ENCODE peak calls at places on chromosomes 6 and 20, in seven cellular contexts. Q, X, N, J, K, P and V are unnamed samples.

GRCh38 chr20:3901028-3901746 is 12.0 kb downstream of the PANK2 start:
- DNase-seq in Q (no peak), X (no peak), N (no peak), J (peak), K (no peak), P (no peak), V (no peak)

GRCh38 chr6:2935566-2936291 is 32.6 kb upstream of the SERPINB9 start:
- DNase-seq in Q (no peak), X (no peak), N (peak), J (peak), K (peak), P (peak), V (no peak)

GRCh38 chr20:62476074-62476838 is 461 bp upstream of the GATA5 start:
- DNase-seq in Q (no peak), X (no peak), N (peak), J (no peak), K (no peak), P (no peak), V (no peak)

GRCh38 chr20:4091332-4092135 is 76.2 kb upstream of the RNF24 start:
- DNase-seq in Q (no peak), X (peak), N (peak), J (peak), K (no peak), P (peak), V (no peak)

GRCh38 chr6:111812080-111813038 is 60.9 kb downstream of the FYN start:
- DNase-seq in Q (no peak), X (no peak), N (no peak), J (no peak), K (no peak), P (no peak), V (no peak)

GRCh38 chr6:139863356-139863755 is 488.9 kb upstream of the CITED2 start:
- DNase-seq in Q (no peak), X (no peak), N (no peak), J (no peak), K (no peak), P (no peak), V (no peak)

GRCh38 chr6:169738204-169738971 is 13.0 kb downstream of the DYNLT2 start:
- DNase-seq in Q (no peak), X (no peak), N (no peak), J (no peak), K (no peak), P (no peak), V (no peak)

GRCh38 chr6:56551409-56552120 is 91.1 kb downstream of the DST start:
- DNase-seq in Q (no peak), X (no peak), N (no peak), J (no peak), K (peak), P (no peak), V (no peak)

GRCh38 chr6:138987299-138987642 is 782 bp downstream of the REPS1 start:
- DNase-seq in Q (no peak), X (peak), N (no peak), J (peak), K (peak), P (peak), V (no peak)

GRCh38 chr20:1420066-1420465 is 27.2 kb upstream of the FKBP1A start:
- DNase-seq in Q (no peak), X (no peak), N (no peak), J (no peak), K (no peak), P (no peak), V (no peak)

GRCh38 chr6:39884696-39885095 is 49.6 kb downstream of the MOCS1 start:
- DNase-seq in Q (no peak), X (no peak), N (no peak), J (no peak), K (no peak), P (no peak), V (no peak)

GRCh38 chr20:36373089-36373488 is 67.0 kb downstream of the DLGAP4 start:
- DNase-seq in Q (no peak), X (no peak), N (no peak), J (no peak), K (no peak), P (no peak), V (no peak)
- TF ChIP-seq POLR2A in Q (no peak), X (no peak), N (no peak), J (no peak), K (no peak), P (no peak), V (no peak)

GRCh38 chr6:26092443-26092842 is 5.2 kb downstream of the HFE start:
- DNase-seq in Q (no peak), X (no peak), N (no peak), J (no peak), K (no peak), P (no peak), V (no peak)

GRCh38 chr6:26086214-26086613 is 1.0 kb upstream of the HFE start:
- DNase-seq in Q (no peak), X (no peak), N (no peak), J (no peak), K (no peak), P (no peak), V (no peak)

GRCh38 chr6:26089272-26089671 is 2.0 kb downstream of the HFE start:
- DNase-seq in Q (no peak), X (no peak), N (no peak), J (no peak), K (peak), P (no peak), V (peak)

GRCh38 chr6:26088344-26088743 is 1.1 kb downstream of the HFE start:
- DNase-seq in Q (no peak), X (no peak), N (no peak), J (no peak), K (peak), P (no peak), V (peak)

GRCh38 chr6:26087284-26088115 is at the start of gene HFE:
- DNase-seq in Q (no peak), X (peak), N (peak), J (peak), K (peak), P (peak), V (peak)
- TF ChIP-seq POLR2A in Q (no peak), X (peak), N (no peak), J (no peak), K (peak), P (peak), V (no peak)

GRCh38 chr20:31707994-31708744 is 14.5 kb downstream of the BCL2L1 start:
- DNase-seq in Q (no peak), X (no peak), N (peak), J (peak), K (peak), P (peak), V (peak)

GRCh38 chr20:31711416-31712111 is 11.1 kb downstream of the BCL2L1 start:
- DNase-seq in Q (no peak), X (no peak), N (no peak), J (no peak), K (no peak), P (no peak), V (no peak)

GRCh38 chr20:31708839-31709534 is 13.7 kb downstream of the BCL2L1 start:
- DNase-seq in Q (no peak), X (no peak), N (peak), J (no peak), K (peak), P (peak), V (no peak)

GRCh38 chr20:31710423-31711250 is 12.0 kb downstream of the BCL2L1 start:
- DNase-seq in Q (no peak), X (no peak), N (peak), J (no peak), K (peak), P (no peak), V (peak)

GRCh38 chr20:31709939-31710338 is 12.7 kb downstream of the BCL2L1 start:
- DNase-seq in Q (no peak), X (no peak), N (no peak), J (no peak), K (peak), P (no peak), V (no peak)
- TF ChIP-seq POLR2A in Q (no peak), X (no peak), N (no peak), J (no peak), K (no peak), P (no peak), V (no peak)

GRCh38 chr20:37336369-37337207 is 9.4 kb upstream of the SRC start:
- DNase-seq in Q (no peak), X (no peak), N (no peak), J (peak), K (peak), P (peak), V (no peak)
- TF ChIP-seq POLR2A in Q (no peak), X (no peak), N (no peak), J (no peak), K (no peak), P (no peak), V (no peak)

GRCh38 chr6:85451586-85452306 is 1.9 kb downstream of the NT5E start:
- DNase-seq in Q (no peak), X (no peak), N (no peak), J (no peak), K (no peak), P (no peak), V (no peak)

GRCh38 chr6:85452441-85452881 is 2.6 kb downstream of the NT5E start:
- DNase-seq in Q (no peak), X (no peak), N (no peak), J (no peak), K (no peak), P (no peak), V (no peak)

GRCh38 chr6:85453052-85453451 is 3.2 kb downstream of the NT5E start:
- DNase-seq in Q (no peak), X (no peak), N (no peak), J (no peak), K (no peak), P (no peak), V (no peak)

GRCh38 chr6:85455627-85456026 is 5.7 kb downstream of the NT5E start:
- DNase-seq in Q (no peak), X (no peak), N (no peak), J (no peak), K (no peak), P (no peak), V (no peak)

DNA sequence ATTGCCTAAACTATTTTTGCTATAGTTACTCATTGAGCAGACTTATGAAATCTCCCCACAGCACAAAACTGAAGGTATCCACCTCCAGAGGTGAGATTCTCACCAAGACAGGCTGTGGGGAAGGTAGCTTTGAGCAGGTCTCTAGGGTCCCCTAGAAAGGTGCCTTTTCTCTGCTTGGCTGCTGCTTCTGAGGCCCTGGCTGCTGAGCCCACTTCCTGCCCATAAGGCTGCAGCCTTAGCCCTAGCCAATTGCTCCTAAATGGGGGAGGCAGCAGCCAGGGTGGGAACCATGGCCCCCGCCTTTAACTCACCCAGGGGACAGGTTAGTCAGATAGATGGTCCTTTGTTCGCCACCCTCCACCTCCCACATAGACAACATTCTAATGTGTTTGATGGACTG is 3.6 kb downstream of the NT5E start:
- DNase-seq in Q (no peak), X (no peak), N (no peak), J (no peak), K (no peak), P (peak), V (no peak)
- TF ChIP-seq POLR2A in Q (no peak), X (no peak), N (no peak), J (no peak), K (no peak), P (no peak), V (no peak)

GRCh38 chr6:43013843-43014433 is at the start of the genes KLHDC3 and MEA1:
- DNase-seq in Q (peak), X (peak), N (peak), J (peak), K (peak), P (peak), V (peak)

GRCh38 chr6:43012364-43012763 is 1.4 kb downstream of the MEA1 start:
- DNase-seq in Q (no peak), X (peak), N (no peak), J (no peak), K (no peak), P (no peak), V (no peak)

GRCh38 chr6:43014434-43014909 is 423 bp downstream of the KLHDC3 start:
- DNase-seq in Q (no peak), X (no peak), N (no peak), J (no peak), K (no peak), P (no peak), V (no peak)

GRCh38 chr6:43011207-43011606 is 2.5 kb downstream of the MEA1 start:
- DNase-seq in Q (no peak), X (peak), N (no peak), J (no peak), K (no peak), P (no peak), V (no peak)

GRCh38 chr6:43013020-43013842 is 515 bp downstream of the MEA1 start:
- DNase-seq in Q (no peak), X (peak), N (no peak), J (no peak), K (no peak), P (no peak), V (no peak)
- TF ChIP-seq POLR2A in Q (no peak), X (no peak), N (no peak), J (no peak), K (no peak), P (no peak), V (no peak)

GRCh38 chr6:32952817-32953739 is at the start of gene HLA-DMA:
- DNase-seq in Q (peak), X (peak), N (peak), J (peak), K (peak), P (peak), V (peak)
- TF ChIP-seq POLR2A in Q (no peak), X (peak), N (no peak), J (no peak), K (peak), P (peak), V (peak)